ENCODE peak calls at places on chromosome 3, in ten cellular contexts. One of them, this sample, is unnamed.

GRCh38 chr3:12984023-12984823 is 89.0 kb downstream of the IQSEC1 start:
- DNase-seq in activated CD4-positive, alpha-beta T cell treated with anti-CD3 and anti-CD28 coated beads for 24 hours: peak
- DNase-seq in NCI-H510A treated with DMSO at 0.1 percent for 48 hours: peak
- DNase-seq in mesenteric fat pad: no peak
- DNase-seq in AG04449: no peak
- DNase-seq in activated CD8-positive, alpha-beta T cell treated with anti-CD3 and anti-CD28 coated beads, Interleukin-2, amount 10 ng/mL, durations not matched to agents 7 days and 5 days: peak
- DNase-seq in psoas muscle: peak
- DNase-seq in stimulated activated naive B cell treated with anti-CD40 and anti-IgM and Interleukin-4, amounts not matched to agents 10 μg/mL and 1 μg/mL and 100 μg/mL, for 72 hours: peak
- DNase-seq in NCI-H2107: peak
- DNase-seq in IMR-90: peak
- DNase-seq in this sample: peak

GRCh38 chr3:142976621-142977398 is 13.3 kb upstream of the PAQR9 start:
- DNase-seq in activated CD4-positive, alpha-beta T cell treated with anti-CD3 and anti-CD28 coated beads for 24 hours: no peak
- DNase-seq in NCI-H510A treated with DMSO at 0.1 percent for 48 hours: no peak
- DNase-seq in mesenteric fat pad: no peak
- DNase-seq in AG04449: peak
- DNase-seq in activated CD8-positive, alpha-beta T cell treated with anti-CD3 and anti-CD28 coated beads, Interleukin-2, amount 10 ng/mL, durations not matched to agents 7 days and 5 days: no peak
- DNase-seq in psoas muscle: peak
- DNase-seq in stimulated activated naive B cell treated with anti-CD40 and anti-IgM and Interleukin-4, amounts not matched to agents 10 μg/mL and 1 μg/mL and 100 μg/mL, for 72 hours: no peak
- DNase-seq in NCI-H2107: no peak
- DNase-seq in IMR-90: peak
- DNase-seq in this sample: no peak

GRCh38 chr3:14203521-14204079 is 25.0 kb downstream of the LSM3 start:
- DNase-seq in activated CD4-positive, alpha-beta T cell treated with anti-CD3 and anti-CD28 coated beads for 24 hours: peak
- DNase-seq in NCI-H510A treated with DMSO at 0.1 percent for 48 hours: peak
- DNase-seq in mesenteric fat pad: no peak
- DNase-seq in AG04449: peak
- DNase-seq in activated CD8-positive, alpha-beta T cell treated with anti-CD3 and anti-CD28 coated beads, Interleukin-2, amount 10 ng/mL, durations not matched to agents 7 days and 5 days: peak
- DNase-seq in psoas muscle: peak
- DNase-seq in stimulated activated naive B cell treated with anti-CD40 and anti-IgM and Interleukin-4, amounts not matched to agents 10 μg/mL and 1 μg/mL and 100 μg/mL, for 72 hours: no peak
- DNase-seq in NCI-H2107: no peak
- DNase-seq in IMR-90: peak
- DNase-seq in this sample: peak

GRCh38 chr3:123488641-123489347 is 39.9 kb upstream of the ADCY5 start:
- DNase-seq in activated CD4-positive, alpha-beta T cell treated with anti-CD3 and anti-CD28 coated beads for 24 hours: no peak
- DNase-seq in NCI-H510A treated with DMSO at 0.1 percent for 48 hours: no peak
- DNase-seq in mesenteric fat pad: no peak
- DNase-seq in AG04449: no peak
- DNase-seq in activated CD8-positive, alpha-beta T cell treated with anti-CD3 and anti-CD28 coated beads, Interleukin-2, amount 10 ng/mL, durations not matched to agents 7 days and 5 days: no peak
- DNase-seq in psoas muscle: no peak
- DNase-seq in stimulated activated naive B cell treated with anti-CD40 and anti-IgM and Interleukin-4, amounts not matched to agents 10 μg/mL and 1 μg/mL and 100 μg/mL, for 72 hours: no peak
- DNase-seq in NCI-H2107: no peak
- DNase-seq in IMR-90: no peak
- DNase-seq in this sample: no peak

GRCh38 chr3:97479740-97480139 is 284.8 kb upstream of the ARL6 start:
- DNase-seq in activated CD4-positive, alpha-beta T cell treated with anti-CD3 and anti-CD28 coated beads for 24 hours: no peak
- DNase-seq in NCI-H510A treated with DMSO at 0.1 percent for 48 hours: no peak
- DNase-seq in mesenteric fat pad: no peak
- DNase-seq in AG04449: no peak
- DNase-seq in activated CD8-positive, alpha-beta T cell treated with anti-CD3 and anti-CD28 coated beads, Interleukin-2, amount 10 ng/mL, durations not matched to agents 7 days and 5 days: no peak
- DNase-seq in psoas muscle: no peak
- DNase-seq in stimulated activated naive B cell treated with anti-CD40 and anti-IgM and Interleukin-4, amounts not matched to agents 10 μg/mL and 1 μg/mL and 100 μg/mL, for 72 hours: no peak
- DNase-seq in NCI-H2107: no peak
- DNase-seq in IMR-90: no peak
- DNase-seq in this sample: no peak

GRCh38 chr3:182214406-182214805 is 502.7 kb downstream of the SOX2 start:
- DNase-seq in activated CD4-positive, alpha-beta T cell treated with anti-CD3 and anti-CD28 coated beads for 24 hours: no peak
- DNase-seq in NCI-H510A treated with DMSO at 0.1 percent for 48 hours: no peak
- DNase-seq in mesenteric fat pad: no peak
- DNase-seq in AG04449: no peak
- DNase-seq in activated CD8-positive, alpha-beta T cell treated with anti-CD3 and anti-CD28 coated beads, Interleukin-2, amount 10 ng/mL, durations not matched to agents 7 days and 5 days: no peak
- DNase-seq in psoas muscle: no peak
- DNase-seq in stimulated activated naive B cell treated with anti-CD40 and anti-IgM and Interleukin-4, amounts not matched to agents 10 μg/mL and 1 μg/mL and 100 μg/mL, for 72 hours: no peak
- DNase-seq in NCI-H2107: no peak
- DNase-seq in IMR-90: no peak
- DNase-seq in this sample: no peak

GRCh38 chr3:30768703-30769550 is 125.5 kb downstream of the GADL1 start:
- DNase-seq in activated CD4-positive, alpha-beta T cell treated with anti-CD3 and anti-CD28 coated beads for 24 hours: peak
- DNase-seq in NCI-H510A treated with DMSO at 0.1 percent for 48 hours: peak
- DNase-seq in mesenteric fat pad: no peak
- DNase-seq in AG04449: no peak
- DNase-seq in activated CD8-positive, alpha-beta T cell treated with anti-CD3 and anti-CD28 coated beads, Interleukin-2, amount 10 ng/mL, durations not matched to agents 7 days and 5 days: peak
- DNase-seq in psoas muscle: peak
- DNase-seq in stimulated activated naive B cell treated with anti-CD40 and anti-IgM and Interleukin-4, amounts not matched to agents 10 μg/mL and 1 μg/mL and 100 μg/mL, for 72 hours: peak
- DNase-seq in NCI-H2107: no peak
- DNase-seq in IMR-90: peak
- DNase-seq in this sample: peak

GRCh38 chr3:138835177-138835757 is 539 bp upstream of the PIK3CB start:
- DNase-seq in activated CD4-positive, alpha-beta T cell treated with anti-CD3 and anti-CD28 coated beads for 24 hours: no peak
- DNase-seq in NCI-H510A treated with DMSO at 0.1 percent for 48 hours: no peak
- DNase-seq in mesenteric fat pad: no peak
- DNase-seq in AG04449: no peak
- DNase-seq in activated CD8-positive, alpha-beta T cell treated with anti-CD3 and anti-CD28 coated beads, Interleukin-2, amount 10 ng/mL, durations not matched to agents 7 days and 5 days: no peak
- DNase-seq in psoas muscle: no peak
- DNase-seq in stimulated activated naive B cell treated with anti-CD40 and anti-IgM and Interleukin-4, amounts not matched to agents 10 μg/mL and 1 μg/mL and 100 μg/mL, for 72 hours: no peak
- DNase-seq in NCI-H2107: no peak
- DNase-seq in IMR-90: no peak
- DNase-seq in this sample: no peak

GRCh38 chr3:126511291-126511690 is 6.3 kb downstream of the UROC1 start:
- DNase-seq in activated CD4-positive, alpha-beta T cell treated with anti-CD3 and anti-CD28 coated beads for 24 hours: no peak
- DNase-seq in NCI-H510A treated with DMSO at 0.1 percent for 48 hours: no peak
- DNase-seq in mesenteric fat pad: no peak
- DNase-seq in AG04449: no peak
- DNase-seq in activated CD8-positive, alpha-beta T cell treated with anti-CD3 and anti-CD28 coated beads, Interleukin-2, amount 10 ng/mL, durations not matched to agents 7 days and 5 days: no peak
- DNase-seq in psoas muscle: no peak
- DNase-seq in stimulated activated naive B cell treated with anti-CD40 and anti-IgM and Interleukin-4, amounts not matched to agents 10 μg/mL and 1 μg/mL and 100 μg/mL, for 72 hours: no peak
- DNase-seq in NCI-H2107: no peak
- DNase-seq in IMR-90: no peak
- DNase-seq in this sample: no peak

GRCh38 chr3:53613111-53613510 is 118.7 kb downstream of the CACNA1D start:
- DNase-seq in activated CD4-positive, alpha-beta T cell treated with anti-CD3 and anti-CD28 coated beads for 24 hours: no peak
- DNase-seq in NCI-H510A treated with DMSO at 0.1 percent for 48 hours: no peak
- DNase-seq in mesenteric fat pad: no peak
- DNase-seq in AG04449: no peak
- DNase-seq in activated CD8-positive, alpha-beta T cell treated with anti-CD3 and anti-CD28 coated beads, Interleukin-2, amount 10 ng/mL, durations not matched to agents 7 days and 5 days: no peak
- DNase-seq in psoas muscle: no peak
- DNase-seq in stimulated activated naive B cell treated with anti-CD40 and anti-IgM and Interleukin-4, amounts not matched to agents 10 μg/mL and 1 μg/mL and 100 μg/mL, for 72 hours: no peak
- DNase-seq in NCI-H2107: no peak
- DNase-seq in IMR-90: no peak
- DNase-seq in this sample: no peak

GRCh38 chr3:159151130-159151529 is 349.3 kb downstream of the MFSD1 start:
- DNase-seq in activated CD4-positive, alpha-beta T cell treated with anti-CD3 and anti-CD28 coated beads for 24 hours: no peak
- DNase-seq in NCI-H510A treated with DMSO at 0.1 percent for 48 hours: no peak
- DNase-seq in mesenteric fat pad: no peak
- DNase-seq in AG04449: no peak
- DNase-seq in activated CD8-positive, alpha-beta T cell treated with anti-CD3 and anti-CD28 coated beads, Interleukin-2, amount 10 ng/mL, durations not matched to agents 7 days and 5 days: no peak
- DNase-seq in psoas muscle: no peak
- DNase-seq in stimulated activated naive B cell treated with anti-CD40 and anti-IgM and Interleukin-4, amounts not matched to agents 10 μg/mL and 1 μg/mL and 100 μg/mL, for 72 hours: no peak
- DNase-seq in NCI-H2107: no peak
- DNase-seq in IMR-90: no peak
- DNase-seq in this sample: no peak

GRCh38 chr3:32459474-32459873 is 43.2 kb downstream of the CMTM6 start:
- DNase-seq in activated CD4-positive, alpha-beta T cell treated with anti-CD3 and anti-CD28 coated beads for 24 hours: no peak
- DNase-seq in NCI-H510A treated with DMSO at 0.1 percent for 48 hours: peak
- DNase-seq in mesenteric fat pad: no peak
- DNase-seq in AG04449: no peak
- DNase-seq in activated CD8-positive, alpha-beta T cell treated with anti-CD3 and anti-CD28 coated beads, Interleukin-2, amount 10 ng/mL, durations not matched to agents 7 days and 5 days: peak
- DNase-seq in psoas muscle: no peak
- DNase-seq in stimulated activated naive B cell treated with anti-CD40 and anti-IgM and Interleukin-4, amounts not matched to agents 10 μg/mL and 1 μg/mL and 100 μg/mL, for 72 hours: no peak
- DNase-seq in NCI-H2107: no peak
- DNase-seq in IMR-90: no peak
- DNase-seq in this sample: no peak

GRCh38 chr3:188067932-188068331 is 86.0 kb upstream of the LPP start:
- DNase-seq in activated CD4-positive, alpha-beta T cell treated with anti-CD3 and anti-CD28 coated beads for 24 hours: no peak
- DNase-seq in NCI-H510A treated with DMSO at 0.1 percent for 48 hours: no peak
- DNase-seq in mesenteric fat pad: no peak
- DNase-seq in AG04449: no peak
- DNase-seq in activated CD8-positive, alpha-beta T cell treated with anti-CD3 and anti-CD28 coated beads, Interleukin-2, amount 10 ng/mL, durations not matched to agents 7 days and 5 days: no peak
- DNase-seq in psoas muscle: no peak
- DNase-seq in stimulated activated naive B cell treated with anti-CD40 and anti-IgM and Interleukin-4, amounts not matched to agents 10 μg/mL and 1 μg/mL and 100 μg/mL, for 72 hours: no peak
- DNase-seq in NCI-H2107: no peak
- DNase-seq in IMR-90: peak
- DNase-seq in this sample: no peak

GRCh38 chr3:190566043-190566933 is 52.4 kb downstream of the IL1RAP start:
- DNase-seq in activated CD4-positive, alpha-beta T cell treated with anti-CD3 and anti-CD28 coated beads for 24 hours: peak
- DNase-seq in NCI-H510A treated with DMSO at 0.1 percent for 48 hours: peak
- DNase-seq in mesenteric fat pad: no peak
- DNase-seq in AG04449: peak
- DNase-seq in activated CD8-positive, alpha-beta T cell treated with anti-CD3 and anti-CD28 coated beads, Interleukin-2, amount 10 ng/mL, durations not matched to agents 7 days and 5 days: peak
- DNase-seq in psoas muscle: peak
- DNase-seq in stimulated activated naive B cell treated with anti-CD40 and anti-IgM and Interleukin-4, amounts not matched to agents 10 μg/mL and 1 μg/mL and 100 μg/mL, for 72 hours: peak
- DNase-seq in NCI-H2107: no peak
- DNase-seq in IMR-90: peak
- DNase-seq in this sample: peak

GRCh38 chr3:100403956-100404548 is 2.7 kb downstream of the LNP1 start:
- DNase-seq in activated CD4-positive, alpha-beta T cell treated with anti-CD3 and anti-CD28 coated beads for 24 hours: no peak
- DNase-seq in NCI-H510A treated with DMSO at 0.1 percent for 48 hours: no peak
- DNase-seq in mesenteric fat pad: no peak
- DNase-seq in AG04449: no peak
- DNase-seq in activated CD8-positive, alpha-beta T cell treated with anti-CD3 and anti-CD28 coated beads, Interleukin-2, amount 10 ng/mL, durations not matched to agents 7 days and 5 days: no peak
- DNase-seq in psoas muscle: no peak
- DNase-seq in stimulated activated naive B cell treated with anti-CD40 and anti-IgM and Interleukin-4, amounts not matched to agents 10 μg/mL and 1 μg/mL and 100 μg/mL, for 72 hours: no peak
- DNase-seq in NCI-H2107: no peak
- DNase-seq in IMR-90: no peak
- DNase-seq in this sample: no peak

GRCh38 chr3:196712514-196713413 is 587 bp downstream of the PIGX start:
- DNase-seq in activated CD4-positive, alpha-beta T cell treated with anti-CD3 and anti-CD28 coated beads for 24 hours: peak
- DNase-seq in NCI-H510A treated with DMSO at 0.1 percent for 48 hours: peak
- DNase-seq in mesenteric fat pad: peak
- DNase-seq in AG04449: no peak
- DNase-seq in activated CD8-positive, alpha-beta T cell treated with anti-CD3 and anti-CD28 coated beads, Interleukin-2, amount 10 ng/mL, durations not matched to agents 7 days and 5 days: no peak
- DNase-seq in psoas muscle: peak
- DNase-seq in stimulated activated naive B cell treated with anti-CD40 and anti-IgM and Interleukin-4, amounts not matched to agents 10 μg/mL and 1 μg/mL and 100 μg/mL, for 72 hours: no peak
- DNase-seq in NCI-H2107: peak
- DNase-seq in IMR-90: peak
- DNase-seq in this sample: peak